ENCODE peak calls at places on chromosomes 6 and 20, in eight cellular contexts. One of them, this sample, is unnamed.

GRCh38 chr20:51631011-51631950 is 88.8 kb upstream of the NFATC2 start:
- DNase-seq in sigmoid colon: peak
- DNase-seq in activated CD4-positive, CD25-positive, alpha-beta regulatory T cell: no peak
- DNase-seq in NCI-H460: peak
- DNase-seq in lung: peak
- DNase-seq in Daoy: peak
- DNase-seq in MCF 10A: peak
- DNase-seq in CD4-positive, alpha-beta memory T cell: no peak
- DNase-seq in this sample: no peak

GRCh38 chr6:16436550-16436949 is 198.2 kb downstream of the GMPR start:
- DNase-seq in sigmoid colon: no peak
- DNase-seq in activated CD4-positive, CD25-positive, alpha-beta regulatory T cell: peak
- DNase-seq in NCI-H460: no peak
- DNase-seq in lung: no peak
- DNase-seq in Daoy: no peak
- DNase-seq in MCF 10A: no peak
- DNase-seq in CD4-positive, alpha-beta memory T cell: peak
- DNase-seq in this sample: no peak

GRCh38 chr6:168192195-168192900 is 113.3 kb upstream of the FRMD1 start:
- DNase-seq in sigmoid colon: peak
- DNase-seq in activated CD4-positive, CD25-positive, alpha-beta regulatory T cell: no peak
- DNase-seq in NCI-H460: no peak
- DNase-seq in lung: no peak
- DNase-seq in Daoy: no peak
- DNase-seq in MCF 10A: no peak
- DNase-seq in CD4-positive, alpha-beta memory T cell: no peak
- DNase-seq in this sample: no peak

GRCh38 chr6:10411131-10411914 is 3.6 kb downstream of the TFAP2A start:
- DNase-seq in sigmoid colon: no peak
- DNase-seq in activated CD4-positive, CD25-positive, alpha-beta regulatory T cell: no peak
- DNase-seq in NCI-H460: no peak
- DNase-seq in lung: no peak
- DNase-seq in Daoy: no peak
- DNase-seq in MCF 10A: no peak
- DNase-seq in CD4-positive, alpha-beta memory T cell: no peak
- DNase-seq in this sample: no peak

GRCh38 chr20:59526242-59527225 is 77.8 kb upstream of the PHACTR3 start:
- DNase-seq in sigmoid colon: no peak
- DNase-seq in activated CD4-positive, CD25-positive, alpha-beta regulatory T cell: no peak
- DNase-seq in NCI-H460: peak
- DNase-seq in lung: no peak
- DNase-seq in Daoy: no peak
- DNase-seq in MCF 10A: no peak
- DNase-seq in CD4-positive, alpha-beta memory T cell: no peak
- DNase-seq in this sample: no peak

GRCh38 chr6:122792796-122793195 is 3.7 kb downstream of the SMPDL3A start:
- DNase-seq in sigmoid colon: no peak
- DNase-seq in activated CD4-positive, CD25-positive, alpha-beta regulatory T cell: no peak
- DNase-seq in NCI-H460: no peak
- DNase-seq in lung: no peak
- DNase-seq in Daoy: no peak
- DNase-seq in MCF 10A: no peak
- DNase-seq in CD4-positive, alpha-beta memory T cell: no peak
- DNase-seq in this sample: no peak

GRCh38 chr20:19780261-19780660 is 22.2 kb downstream of the RIN2 start:
- DNase-seq in sigmoid colon: peak
- DNase-seq in activated CD4-positive, CD25-positive, alpha-beta regulatory T cell: no peak
- DNase-seq in NCI-H460: no peak
- DNase-seq in lung: no peak
- DNase-seq in Daoy: no peak
- DNase-seq in MCF 10A: no peak
- DNase-seq in CD4-positive, alpha-beta memory T cell: no peak
- DNase-seq in this sample: no peak

GRCh38 chr6:110529907-110530306 is 53.5 kb upstream of the SLC22A16 start:
- DNase-seq in sigmoid colon: no peak
- DNase-seq in activated CD4-positive, CD25-positive, alpha-beta regulatory T cell: no peak
- DNase-seq in NCI-H460: no peak
- DNase-seq in lung: no peak
- DNase-seq in Daoy: no peak
- DNase-seq in MCF 10A: no peak
- DNase-seq in CD4-positive, alpha-beta memory T cell: no peak
- DNase-seq in this sample: no peak

GRCh38 chr20:49510562-49511117 is 28.2 kb upstream of the KCNB1 start:
- DNase-seq in sigmoid colon: peak
- DNase-seq in activated CD4-positive, CD25-positive, alpha-beta regulatory T cell: no peak
- DNase-seq in NCI-H460: no peak
- DNase-seq in lung: peak
- DNase-seq in Daoy: no peak
- DNase-seq in MCF 10A: peak
- DNase-seq in CD4-positive, alpha-beta memory T cell: no peak
- DNase-seq in this sample: no peak

GRCh38 chr20:8523684-8524083 is 391.6 kb downstream of the PLCB1 start:
- DNase-seq in sigmoid colon: no peak
- DNase-seq in activated CD4-positive, CD25-positive, alpha-beta regulatory T cell: no peak
- DNase-seq in NCI-H460: peak
- DNase-seq in lung: no peak
- DNase-seq in Daoy: no peak
- DNase-seq in MCF 10A: peak
- DNase-seq in CD4-positive, alpha-beta memory T cell: no peak
- DNase-seq in this sample: no peak

GRCh38 chr6:53761036-53761435 is 33.8 kb upstream of the LRRC1 start:
- DNase-seq in sigmoid colon: no peak
- DNase-seq in activated CD4-positive, CD25-positive, alpha-beta regulatory T cell: no peak
- DNase-seq in NCI-H460: no peak
- DNase-seq in lung: no peak
- DNase-seq in Daoy: no peak
- DNase-seq in MCF 10A: no peak
- DNase-seq in CD4-positive, alpha-beta memory T cell: no peak
- DNase-seq in this sample: no peak

GRCh38 chr6:107153061-107153460 is 37.7 kb upstream of the BEND3 start:
- DNase-seq in sigmoid colon: no peak
- DNase-seq in activated CD4-positive, CD25-positive, alpha-beta regulatory T cell: no peak
- DNase-seq in NCI-H460: no peak
- DNase-seq in lung: no peak
- DNase-seq in Daoy: no peak
- DNase-seq in MCF 10A: no peak
- DNase-seq in CD4-positive, alpha-beta memory T cell: no peak
- DNase-seq in this sample: no peak

GRCh38 chr6:27986928-27987725 is 30.1 kb downstream of the OR2B6 start:
- DNase-seq in sigmoid colon: no peak
- DNase-seq in activated CD4-positive, CD25-positive, alpha-beta regulatory T cell: no peak
- DNase-seq in NCI-H460: no peak
- DNase-seq in lung: no peak
- DNase-seq in Daoy: no peak
- DNase-seq in MCF 10A: peak
- DNase-seq in CD4-positive, alpha-beta memory T cell: no peak
- DNase-seq in this sample: no peak

GRCh38 chr6:50791900-50792508 is 26.7 kb upstream of the TFAP2B start:
- DNase-seq in sigmoid colon: no peak
- DNase-seq in activated CD4-positive, CD25-positive, alpha-beta regulatory T cell: no peak
- DNase-seq in NCI-H460: peak
- DNase-seq in lung: no peak
- DNase-seq in Daoy: peak
- DNase-seq in MCF 10A: peak
- DNase-seq in CD4-positive, alpha-beta memory T cell: no peak
- DNase-seq in this sample: no peak

GRCh38 chr6:130359736-130360135 is 6.1 kb upstream of the TMEM200A start:
- DNase-seq in sigmoid colon: no peak
- DNase-seq in activated CD4-positive, CD25-positive, alpha-beta regulatory T cell: no peak
- DNase-seq in NCI-H460: no peak
- DNase-seq in lung: no peak
- DNase-seq in Daoy: no peak
- DNase-seq in MCF 10A: no peak
- DNase-seq in CD4-positive, alpha-beta memory T cell: no peak
- DNase-seq in this sample: no peak

GRCh38 chr6:24909281-24910216 is 26.2 kb downstream of the RIPOR2 start:
- DNase-seq in sigmoid colon: no peak
- DNase-seq in activated CD4-positive, CD25-positive, alpha-beta regulatory T cell: no peak
- DNase-seq in NCI-H460: no peak
- DNase-seq in lung: no peak
- DNase-seq in Daoy: no peak
- DNase-seq in MCF 10A: no peak
- DNase-seq in CD4-positive, alpha-beta memory T cell: no peak
- DNase-seq in this sample: peak

GRCh38 chr20:8803065-8803464 is 265.8 kb upstream of the PLCB4 start:
- DNase-seq in sigmoid colon: no peak
- DNase-seq in activated CD4-positive, CD25-positive, alpha-beta regulatory T cell: no peak
- DNase-seq in NCI-H460: no peak
- DNase-seq in lung: no peak
- DNase-seq in Daoy: no peak
- DNase-seq in MCF 10A: no peak
- DNase-seq in CD4-positive, alpha-beta memory T cell: no peak
- DNase-seq in this sample: no peak

GRCh38 chr20:10318625-10319024 is 100.0 kb downstream of the SNAP25 start:
- DNase-seq in sigmoid colon: no peak
- DNase-seq in activated CD4-positive, CD25-positive, alpha-beta regulatory T cell: no peak
- DNase-seq in NCI-H460: no peak
- DNase-seq in lung: no peak
- DNase-seq in Daoy: no peak
- DNase-seq in MCF 10A: no peak
- DNase-seq in CD4-positive, alpha-beta memory T cell: no peak
- DNase-seq in this sample: no peak

GRCh38 chr20:21291026-21291425 is 12.1 kb upstream of the XRN2 start:
- DNase-seq in sigmoid colon: no peak
- DNase-seq in activated CD4-positive, CD25-positive, alpha-beta regulatory T cell: no peak
- DNase-seq in NCI-H460: no peak
- DNase-seq in lung: no peak
- DNase-seq in Daoy: no peak
- DNase-seq in MCF 10A: no peak
- DNase-seq in CD4-positive, alpha-beta memory T cell: no peak
- DNase-seq in this sample: no peak

GRCh38 chr6:24537082-24537699 is 42.4 kb downstream of the ALDH5A1 start:
- DNase-seq in sigmoid colon: no peak
- DNase-seq in activated CD4-positive, CD25-positive, alpha-beta regulatory T cell: no peak
- DNase-seq in NCI-H460: no peak
- DNase-seq in lung: no peak
- DNase-seq in Daoy: no peak
- DNase-seq in MCF 10A: no peak
- DNase-seq in CD4-positive, alpha-beta memory T cell: no peak
- DNase-seq in this sample: no peak

This sample was measured in naive B cell.